ENCODE peak calls at places on chromosomes 6 and 20, in ten cellular contexts. U, N, F, K, A, E, B, P, C and J are unnamed samples.

GRCh38 chr20:38159539-38159938 is 5.5 kb downstream of the TGM2 start:
- DNase-seq in E (no peak), F (no peak), U (no peak), K (no peak), B (no peak), N (no peak), A (no peak), C (no peak), P (no peak), J (no peak)

GRCh38 chr6:19682859-19683258 is 154.3 kb upstream of the ID4 start:
- DNase-seq in E (no peak), P (no peak), C (no peak), K (no peak), U (no peak), A (no peak), F (no peak), N (no peak), B (no peak), J (no peak)

GRCh38 chr6:98498891-98499290 is 335.5 kb upstream of the POU3F2 start:
- DNase-seq in A (no peak), N (peak), K (no peak), B (no peak), P (no peak), F (no peak), U (no peak), E (no peak), C (no peak), J (no peak)

GRCh38 chr6:116467096-116467495 is 5.9 kb downstream of the CALHM6 start:
- DNase-seq in A (no peak), P (no peak), F (no peak), U (no peak), K (no peak), B (no peak), N (no peak), E (no peak), C (no peak), J (no peak)

GRCh38 chr20:60999256-60999655 is 252.8 kb upstream of the CDH4 start:
- DNase-seq in C (no peak), P (no peak), E (no peak), K (no peak), U (no peak), F (no peak), B (no peak), N (no peak), A (no peak), J (no peak)

GRCh38 chr6:41584668-41585205 is 38.6 kb downstream of the FOXP4 start:
- DNase-seq in A (peak), U (no peak), E (no peak), C (peak), P (no peak), N (peak), K (peak), B (peak), F (no peak), J (peak)

GRCh38 chr20:61640171-61640570 is 388.1 kb downstream of the CDH4 start:
- DNase-seq in C (no peak), F (no peak), U (no peak), P (no peak), E (no peak), K (no peak), A (no peak), N (no peak), B (no peak), J (no peak)

GRCh38 chr6:107118976-107119375 is 3.7 kb upstream of the BEND3 start:
- DNase-seq in N (no peak), E (no peak), A (no peak), K (no peak), U (peak), C (no peak), B (no peak), P (no peak), F (no peak), J (no peak)

GRCh38 chr6:111861321-111861938 is 11.8 kb downstream of the FYN start:
- DNase-seq in U (no peak), B (no peak), E (no peak), A (no peak), P (no peak), F (no peak), N (no peak), K (no peak), C (no peak), J (no peak)

GRCh38 chr20:21715193-21715881 is 9.9 kb downstream of the PAX1 start:
- DNase-seq in C (no peak), P (no peak), K (no peak), U (no peak), A (no peak), B (no peak), E (no peak), F (no peak), N (no peak), J (no peak)

GRCh38 chr6:38876470-38876869 is 161.4 kb downstream of the DNAH8 start:
- DNase-seq in A (no peak), U (no peak), F (no peak), B (no peak), P (no peak), K (peak), E (no peak), N (no peak), C (peak), J (no peak)

GRCh38 chr20:38725959-38726848 is 1.9 kb downstream of the SLC32A1 start:
- DNase-seq in K (no peak), P (peak), U (no peak), B (peak), C (peak), N (peak), F (peak), E (peak), A (peak), J (no peak)

GRCh38 chr6:137415127-137415833 is 78.9 kb downstream of the OLIG3 start:
- DNase-seq in N (peak), K (peak), P (peak), F (peak), E (no peak), U (peak), B (peak), A (peak), C (peak), J (peak)

DNA sequence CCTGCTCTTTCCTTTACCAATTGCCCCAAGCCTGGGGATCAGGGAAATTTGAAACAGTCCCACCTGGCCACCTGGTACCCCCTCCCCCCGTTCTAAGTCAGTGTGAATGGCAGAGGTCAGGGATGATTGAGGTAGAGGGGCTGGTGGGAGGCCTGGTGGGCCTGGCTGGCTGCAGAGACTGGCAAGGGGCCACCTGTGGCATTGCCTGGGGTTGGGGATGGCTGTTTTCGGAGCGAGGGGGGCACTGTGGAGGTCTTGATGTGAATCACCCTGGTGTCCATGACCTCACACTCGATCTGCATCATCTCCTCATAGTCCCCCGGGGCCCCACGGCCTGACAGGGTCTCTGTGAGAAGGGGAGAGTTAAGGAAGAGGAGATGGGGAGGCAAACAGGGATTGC is 6.5 kb upstream of the TNXB start:
- DNase-seq in B (no peak), E (no peak), A (no peak), U (no peak), K (no peak), F (no peak), P (no peak), C (no peak), N (no peak), J (no peak)
- TF ChIP-seq CTCF in B (no peak), E (no peak), A (no peak), U (no peak), K (no peak), F (no peak), P (no peak), C (no peak), N (no peak), J (no peak)

GRCh38 chr20:44648579-44648978 is 2.9 kb downstream of the ADA start:
- DNase-seq in A (no peak), P (no peak), E (no peak), F (no peak), B (peak), U (peak), C (no peak), N (peak), K (no peak), J (no peak)
- TF ChIP-seq CTCF in A (peak), P (no peak), E (no peak), F (no peak), B (no peak), U (peak), C (no peak), N (no peak), K (no peak), J (no peak)

GRCh38 chr6:151288711-151289398 is 49.1 kb downstream of the AKAP12 start:
- DNase-seq in U (no peak), A (no peak), E (no peak), K (no peak), N (no peak), B (no peak), C (no peak), P (no peak), F (no peak), J (no peak)

GRCh38 chr6:151286192-151286591 is 46.4 kb downstream of the AKAP12 start:
- DNase-seq in P (peak), F (no peak), E (no peak), A (no peak), C (no peak), B (no peak), N (no peak), U (no peak), K (no peak), J (no peak)

GRCh38 chr6:151292974-151293373 is 53.2 kb downstream of the AKAP12 start:
- DNase-seq in F (no peak), P (no peak), B (no peak), A (no peak), E (no peak), C (no peak), N (no peak), K (no peak), U (no peak), J (no peak)

GRCh38 chr6:151291145-151292055 is 51.6 kb downstream of the AKAP12 start:
- DNase-seq in P (peak), B (peak), K (peak), C (peak), N (peak), E (no peak), A (peak), U (no peak), F (peak), J (no peak)

DNA sequence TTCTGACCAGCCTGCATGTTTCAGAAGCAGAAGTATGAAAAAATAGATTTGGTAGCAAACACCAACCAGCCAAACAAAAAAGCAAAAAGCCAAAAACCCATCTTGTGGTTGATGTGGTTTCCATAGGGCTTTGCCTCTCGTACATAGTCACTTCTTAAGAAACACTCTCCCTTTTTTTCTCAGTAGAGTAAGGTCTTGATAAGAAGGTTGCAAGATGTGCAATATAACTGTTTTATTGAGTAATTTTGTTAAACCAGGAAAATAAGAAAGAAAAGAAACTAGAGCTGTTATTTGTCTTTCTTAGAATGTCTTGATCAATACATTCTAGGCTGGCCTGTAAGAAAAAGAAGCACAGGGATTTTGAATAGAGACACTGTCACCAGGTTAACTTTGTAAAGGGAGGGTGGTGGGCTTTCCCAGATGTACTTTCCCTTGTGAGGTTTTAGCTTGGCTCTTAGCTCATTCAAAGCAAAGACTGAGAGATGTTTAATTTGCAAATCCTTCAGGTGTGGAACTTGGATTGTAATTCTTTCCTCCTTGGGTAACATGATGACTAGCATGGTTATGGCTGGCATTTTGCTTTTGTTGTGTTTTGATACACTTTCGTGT is 49.7 kb downstream of the AKAP12 start:
- DNase-seq in E (no peak), P (no peak), U (no peak), A (no peak), B (no peak), F (no peak), K (no peak), N (no peak), C (no peak), J (no peak)
- TF ChIP-seq CTCF in E (no peak), P (no peak), U (no peak), A (no peak), B (no peak), F (no peak), K (no peak), N (no peak), C (no peak), J (no peak)

DNA sequence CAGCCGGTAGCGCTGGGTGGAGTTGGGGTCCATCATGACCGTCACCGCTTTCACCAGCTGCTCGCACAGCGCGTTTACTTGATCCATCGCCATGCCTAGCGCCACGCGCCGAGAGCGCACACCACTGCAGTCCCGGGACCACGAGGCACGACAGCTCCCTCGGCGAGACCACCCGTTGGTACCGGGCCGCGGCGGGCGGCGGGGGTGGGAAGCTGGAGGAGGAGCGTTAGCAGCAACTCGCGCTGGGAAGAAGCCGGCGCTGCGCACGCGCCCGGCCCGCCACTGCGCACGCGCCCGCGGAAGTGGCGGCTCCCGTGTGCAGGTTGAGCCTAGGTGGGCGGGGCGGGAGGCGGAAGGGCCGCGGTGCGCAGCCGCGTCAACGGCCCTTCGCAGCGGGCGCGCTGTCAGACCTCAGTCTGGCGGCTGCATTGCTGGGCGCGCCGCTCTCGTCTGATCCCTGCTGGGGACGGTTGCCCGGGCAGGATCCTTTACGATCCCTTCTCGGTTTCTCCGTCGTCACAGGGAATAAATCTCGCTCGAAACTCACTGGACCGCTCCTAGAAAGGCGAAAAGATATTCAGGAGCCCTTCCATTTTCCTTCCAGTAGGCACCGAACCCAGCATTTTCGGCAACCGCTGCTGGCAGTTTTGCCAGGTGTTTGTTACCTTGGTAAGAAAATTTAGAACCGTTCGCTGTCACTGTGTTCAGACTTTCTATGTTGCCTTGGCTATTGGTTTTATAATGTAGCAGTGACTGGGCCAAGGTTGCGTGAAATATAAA is at the start of the genes POLH and XPO5:
- DNase-seq in K (peak), F (peak), B (peak), A (peak), N (peak), E (peak), C (peak), P (peak), U (peak), J (peak)
- TF ChIP-seq CTCF in K (no peak), F (no peak), B (no peak), A (no peak), N (peak), E (no peak), C (no peak), P (no peak), U (peak), J (no peak)

GRCh38 chr6:52973013-52973412 is 22.1 kb downstream of the GSTA4 start:
- DNase-seq in K (no peak), E (no peak), N (no peak), C (no peak), B (no peak), A (no peak), P (no peak), U (no peak), F (no peak), J (no peak)

GRCh38 chr6:52976149-52976548 is 18.9 kb downstream of the GSTA4 start:
- DNase-seq in K (no peak), U (no peak), E (no peak), N (no peak), P (no peak), F (no peak), A (no peak), B (no peak), C (no peak), J (no peak)

GRCh38 chr6:52981215-52981910 is 13.7 kb downstream of the GSTA4 start:
- DNase-seq in K (no peak), N (no peak), P (no peak), A (no peak), E (no peak), U (no peak), F (no peak), C (no peak), B (no peak), J (no peak)

GRCh38 chr6:52976591-52977035 is 18.5 kb downstream of the GSTA4 start:
- DNase-seq in F (no peak), E (no peak), N (no peak), P (no peak), K (no peak), B (no peak), C (peak), U (no peak), A (peak), J (no peak)

DNA sequence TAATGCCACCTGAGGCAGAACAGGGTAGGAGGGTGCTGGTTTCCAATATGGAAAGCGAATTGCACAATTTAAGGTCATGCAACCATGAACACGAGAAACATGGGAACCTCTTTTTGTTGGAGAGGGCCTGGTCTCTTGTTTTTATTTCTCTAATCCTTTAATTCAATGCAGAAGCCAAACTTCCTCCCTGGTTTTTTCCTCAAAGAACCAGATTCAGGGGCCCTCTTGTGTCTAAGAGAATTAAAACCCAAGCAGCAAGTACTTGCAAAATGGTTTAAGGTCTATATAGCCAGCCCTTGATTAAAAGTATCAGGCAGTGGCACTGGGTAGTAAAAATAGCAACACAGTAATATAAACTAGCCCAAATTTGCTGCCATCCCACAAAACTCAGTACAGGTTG is 19.5 kb downstream of the GSTA4 start:
- DNase-seq in N (no peak), A (no peak), E (no peak), B (no peak), C (no peak), U (no peak), K (no peak), F (no peak), P (no peak), J (no peak)
- TF ChIP-seq CTCF in N (no peak), A (no peak), E (no peak), B (no peak), C (no peak), U (no peak), K (no peak), F (no peak), P (no peak), J (no peak)

DNA sequence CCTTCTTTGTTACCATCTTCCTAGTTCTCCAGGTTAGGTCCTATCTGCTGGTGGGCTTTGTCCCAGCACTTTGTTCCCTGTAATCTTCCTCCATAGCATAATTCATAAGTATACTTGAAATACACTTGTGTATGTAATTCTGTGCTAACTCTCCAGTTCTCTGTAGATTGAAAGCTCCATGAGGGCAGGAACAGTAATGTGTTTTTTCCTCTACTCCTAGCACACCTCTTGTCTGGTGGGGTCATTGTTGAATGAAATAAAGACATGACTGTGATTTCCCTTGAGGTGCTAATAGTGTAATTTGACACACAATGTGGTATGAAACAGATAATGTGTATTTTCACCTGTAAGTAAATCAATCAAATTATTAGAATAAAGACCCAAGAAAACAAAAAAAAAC is 30.0 kb downstream of the MAP3K4 start:
- DNase-seq in U (no peak), P (no peak), A (no peak), E (no peak), K (no peak), C (no peak), B (no peak), N (no peak), F (no peak), J (no peak)
- TF ChIP-seq CTCF in U (no peak), P (no peak), A (no peak), E (no peak), K (no peak), C (no peak), B (no peak), N (no peak), F (no peak), J (no peak)

DNA sequence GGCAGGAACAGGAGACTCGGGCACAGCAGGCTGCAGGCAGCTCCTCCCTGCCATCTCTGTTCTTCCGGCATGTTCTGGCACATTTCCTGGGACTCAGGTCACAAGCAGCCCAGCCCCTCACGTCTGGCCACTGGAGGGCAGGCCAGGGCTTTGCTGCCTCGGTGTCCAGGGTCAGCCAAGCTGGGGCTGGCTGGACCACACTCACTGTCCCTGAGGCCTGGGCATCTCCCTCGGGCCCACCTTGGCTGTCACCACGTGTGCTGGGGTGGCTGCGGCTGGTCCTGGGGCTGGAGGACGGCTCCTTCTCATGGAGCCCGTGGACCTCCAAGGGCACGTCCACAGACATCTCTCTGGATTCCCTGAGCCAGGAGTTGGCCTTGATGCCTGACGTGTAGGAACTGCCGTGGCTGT is 18.5 kb downstream of the FRMD1 start:
- DNase-seq in P (peak), U (no peak), F (peak), E (peak), C (peak), B (peak), A (peak), K (peak), N (peak), J (peak)
- TF ChIP-seq CTCF in P (peak), U (no peak), F (peak), E (peak), C (peak), B (no peak), A (peak), K (peak), N (peak), J (peak)

DNA sequence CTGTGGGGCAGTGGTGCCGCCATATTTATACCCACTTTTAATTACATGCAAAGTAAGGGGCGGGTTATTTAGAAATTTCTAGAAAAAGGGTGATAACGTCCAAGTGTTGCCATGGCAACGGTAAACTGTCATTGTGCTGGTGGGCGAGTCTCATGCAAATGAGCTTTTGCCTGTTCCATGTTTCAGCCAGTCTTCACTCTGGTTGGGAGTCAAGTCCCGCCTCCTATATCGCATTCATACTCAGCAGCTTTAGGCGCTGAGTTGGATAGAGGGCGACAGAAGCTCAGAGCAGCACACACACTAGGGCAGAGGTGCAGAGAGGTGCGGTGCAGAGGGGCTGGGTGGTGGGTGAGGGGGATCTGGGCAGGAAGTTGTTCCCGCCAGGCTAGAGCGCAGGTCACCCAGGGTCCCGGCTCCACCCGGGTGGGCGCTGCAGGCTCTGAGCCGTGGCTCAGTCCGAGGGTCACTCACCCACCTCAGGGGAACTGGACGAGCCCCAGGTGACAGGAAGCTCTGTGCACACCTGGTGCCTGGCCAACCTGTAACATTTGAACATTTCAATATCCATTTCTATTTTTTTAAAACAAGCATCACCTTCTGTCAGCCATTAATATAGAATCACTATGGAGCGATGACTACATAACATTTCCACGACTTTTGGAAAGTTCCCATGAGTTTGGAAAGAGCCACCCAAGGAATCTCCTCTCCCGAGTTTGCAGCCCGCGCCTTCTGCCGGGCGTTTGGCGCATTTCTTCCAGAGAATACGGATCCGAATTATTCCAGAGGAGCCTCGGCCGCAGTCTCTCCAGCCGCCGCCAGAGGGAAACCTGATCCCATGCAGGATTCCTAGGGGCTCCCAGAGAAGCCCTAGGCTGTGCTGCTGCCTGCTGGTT is 89.1 kb upstream of the PHACTR3 start:
- DNase-seq in A (peak), B (peak), C (peak), P (peak), U (peak), K (peak), F (peak), N (peak), E (peak), J (peak)
- TF ChIP-seq CTCF in A (peak), B (peak), C (peak), P (peak), U (peak), K (peak), F (peak), N (peak), E (peak), J (peak)